ENCODE peak calls at places on chromosomes 2 and 18, in seven cellular contexts. C is stimulated activated naive CD8-positive, alpha-beta T cell treated with anti-CD3 and anti-CD28 coated beads, Interleukin-15, amount 100 ng/mL, for 72 hours; E is astrocyte of the hippocampus; Z is ACHN; W is HT-29; D is thoracic aorta; N is head of caudate nucleus. A is an unnamed sample.

GRCh38 chr2:157334335-157334734 is 8.7 kb upstream of the ERMN start:
- DNase-seq in C (no peak), E (no peak), Z (no peak), W (no peak), D (no peak), N (no peak), A (no peak)

GRCh38 chr2:15808980-15809379 is 131.4 kb upstream of the MYCN start:
- DNase-seq in C (no peak), E (peak; percentile 3), Z (no peak), W (no peak), D (no peak), N (no peak), A (no peak)

GRCh38 chr2:73640946-73641766 is 1.1 kb downstream of the NAT8 start:
- DNase-seq in C (no peak), E (no peak), Z (no peak), W (no peak), D (no peak), N (no peak), A (peak; percentile 38)

GRCh38 chr2:20604957-20605381 is 45.9 kb downstream of the HS1BP3 start:
- DNase-seq in C (no peak), E (peak; percentile 70), Z (no peak), W (no peak), D (no peak), N (no peak), A (peak; percentile 57)

GRCh38 chr2:44100351-44100750 is 68.3 kb upstream of the PPM1B start:
- DNase-seq in C (no peak), E (peak; percentile 93), Z (peak; percentile 91), W (peak; percentile 72), D (peak; percentile 4), N (no peak), A (peak; percentile 75)

GRCh38 chr18:9771261-9771976 is 63.3 kb downstream of the RAB31 start:
- DNase-seq in C (peak; percentile 54), E (peak; percentile 81), Z (peak; percentile 73), W (peak; percentile 91), D (peak; percentile 54), N (peak; percentile 94), A (peak; percentile 80)

GRCh38 chr18:45664824-45665763 is 49.8 kb downstream of the SLC14A2 start:
- DNase-seq in C (peak; percentile 73), E (peak; percentile 80), Z (peak; percentile 62), W (peak; percentile 74), D (peak; percentile 25), N (peak; percentile 82), A (peak; percentile 47)

GRCh38 chr2:177281400-177282021 is 17.0 kb upstream of the NFE2L2 start:
- DNase-seq in C (no peak), E (no peak), Z (no peak), W (no peak), D (no peak), N (no peak), A (no peak)

A was measured in osteoblast.